ENCODE peak calls at places on chromosomes 1 and 21, in four cellular contexts. D is Peyer's patch, X is BE2C, M is thyroid gland. K is an unnamed sample.

GRCh38 chr1:223731076-223731770 is 18.9 kb downstream of the CAPN2 start:
- DNase-seq in D (no peak), X (peak; percentile 82), M (peak; percentile 95), K (no peak)

GRCh38 chr1:241591317-241591716 is 48.9 kb downstream of the CHML start:
- DNase-seq in D (no peak), X (no peak), M (no peak), K (no peak)

GRCh38 chr1:207669469-207670111 is 24.7 kb downstream of the CR1L start:
- DNase-seq in D (no peak), X (no peak), M (no peak), K (no peak)

GRCh38 chr1:180728472-180729106 is 96.8 kb downstream of the XPR1 start:
- DNase-seq in D (no peak), X (no peak), M (no peak), K (no peak)

GRCh38 chr1:200258447-200259375 is 151.1 kb downstream of the ZNF281 start:
- DNase-seq in D (no peak), X (no peak), M (no peak), K (no peak)

GRCh38 chr1:224703702-224704408 is 87.7 kb downstream of the CNIH3 start:
- DNase-seq in D (no peak), X (no peak), M (no peak), K (no peak)

GRCh38 chr21:14982336-14982735 is 82.5 kb downstream of the NRIP1 start:
- DNase-seq in D (no peak), X (no peak), M (no peak), K (no peak)

GRCh38 chr1:107952989-107953388 is 12.0 kb downstream of the VAV3 start:
- DNase-seq in D (no peak), X (no peak), M (no peak), K (no peak)

GRCh38 chr1:244349103-244349531 is 102.6 kb downstream of the ADSS2 start:
- DNase-seq in D (no peak), X (no peak), M (no peak), K (no peak)

GRCh38 chr1:182080955-182081582 is 19.6 kb upstream of the ZNF648 start:
- DNase-seq in D (no peak), X (peak; percentile 37), M (peak; percentile 38), K (peak; percentile 24)

GRCh38 chr1:69700770-69701169 is 133.0 kb downstream of the LRRC7 start:
- DNase-seq in D (no peak), X (peak; percentile 51), M (peak; percentile 26), K (no peak)

GRCh38 chr1:232766224-232766890 is 38.9 kb upstream of the MAP10 start:
- DNase-seq in D (no peak), X (no peak), M (no peak), K (no peak)

GRCh38 chr1:207049974-207050391 is 1.0 kb downstream of the YOD1 start:
- DNase-seq in D (peak; percentile 66), X (peak; percentile 47), M (peak; percentile 60), K (peak; percentile 67)

GRCh38 chr1:160836981-160837557 is 25.6 kb downstream of the CD244 start:
- DNase-seq in D (no peak), X (no peak), M (no peak), K (no peak)

GRCh38 chr1:30763654-30764248 is 6.2 kb upstream of the LAPTM5 start:
- DNase-seq in D (no peak), X (no peak), M (peak; percentile 67), K (peak; percentile 44)

GRCh38 chr21:44755227-44755626 is 43.9 kb upstream of the TSPEAR start:
- DNase-seq in D (no peak), X (no peak), M (no peak), K (no peak)

GRCh38 chr1:81833722-81834121 is 33.0 kb downstream of the ADGRL2 start:
- DNase-seq in D (no peak), X (no peak), M (no peak), K (no peak)

GRCh38 chr1:96598416-96599168 is 123.0 kb upstream of the PTBP2 start:
- DNase-seq in D (no peak), X (no peak), M (no peak), K (no peak)

GRCh38 chr1:7401814-7402547 is 369.1 kb upstream of the VAMP3 start:
- DNase-seq in D (no peak), X (peak; percentile 20), M (no peak), K (peak; percentile 1)

DNA sequence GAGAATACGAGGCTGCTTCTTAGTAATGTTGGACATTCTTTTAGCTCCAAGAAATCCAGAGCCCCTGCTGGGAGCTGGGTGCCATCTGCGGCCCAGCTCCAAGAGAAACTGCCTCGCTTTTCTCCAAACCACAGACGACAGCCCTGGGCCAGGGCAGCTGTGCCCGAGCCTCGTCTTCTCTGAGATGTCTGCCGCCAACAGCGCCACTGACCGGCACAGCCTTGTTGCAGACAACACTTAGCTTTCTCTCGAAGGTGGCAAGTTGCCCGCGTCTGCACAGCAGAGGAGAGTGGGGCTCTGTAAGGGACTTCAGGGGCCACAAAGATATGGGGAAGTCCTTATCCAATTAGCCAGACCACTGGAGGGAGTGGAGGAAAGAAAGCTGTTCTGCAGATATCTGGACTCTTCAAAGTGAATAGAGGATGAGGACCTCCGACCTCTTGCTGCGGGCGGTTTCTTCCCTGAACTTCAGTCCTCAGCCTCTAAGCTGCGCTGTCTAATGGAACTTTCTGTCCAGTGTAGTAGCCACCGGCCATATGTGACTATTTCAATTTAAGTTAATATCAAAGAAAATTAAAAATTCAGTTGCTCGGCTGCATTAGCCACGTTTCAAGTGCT is 63.9 kb upstream of the DISP3 start:
- DNase-seq in D (no peak), X (no peak), M (no peak), K (no peak)
- TF ChIP-seq CTCF in D (no peak), X (no peak), M (no peak), K (no peak)

GRCh38 chr1:168045311-168045710 is 91.4 kb downstream of the GPR161 start:
- DNase-seq in D (no peak), X (no peak), M (no peak), K (no peak)
- H3K9me3 ChIP-seq in D (no peaks in the 10 kb centered on the region), X (no peaks in the 10 kb centered on the region), M (no peaks in the 10 kb centered on the region), K (no peaks in the 10 kb centered on the region)

GRCh38 chr1:231206856-231207255 is 34.2 kb upstream of the GNPAT start:
- DNase-seq in D (no peak), X (peak; percentile 25), M (no peak), K (no peak)

GRCh38 chr1:231210126-231210525 is 30.9 kb upstream of the GNPAT start:
- DNase-seq in D (no peak), X (no peak), M (no peak), K (no peak)

GRCh38 chr1:231209531-231209930 is 31.5 kb upstream of the GNPAT start:
- DNase-seq in D (no peak), X (no peak), M (no peak), K (no peak)

GRCh38 chr1:231211005-231211857 is 29.8 kb upstream of the GNPAT start:
- DNase-seq in D (peak; percentile 92), X (peak; percentile 89), M (peak; percentile 83), K (peak; percentile 63)

GRCh38 chr1:231208980-231209379 is 32.0 kb upstream of the GNPAT start:
- DNase-seq in D (no peak), X (no peak), M (no peak), K (no peak)
- H3K36me3 ChIP-seq in D (no peaks in the 10 kb centered on the region), X (no peaks in the 10 kb centered on the region), M (no peaks in the 10 kb centered on the region), K (no peaks in the 10 kb centered on the region)

GRCh38 chr1:90809093-90809492 is 92.0 kb upstream of the BARHL2 start:
- DNase-seq in D (no peak), X (no peak), M (no peak), K (no peak)

GRCh38 chr1:90807329-90807728 is 90.2 kb upstream of the BARHL2 start:
- DNase-seq in D (no peak), X (no peak), M (no peak), K (no peak)

GRCh38 chr1:90810681-90811080 is 93.6 kb upstream of the BARHL2 start:
- DNase-seq in D (no peak), X (no peak), M (no peak), K (no peak)

GRCh38 chr1:90810006-90810405 is 92.9 kb upstream of the BARHL2 start:
- DNase-seq in D (no peak), X (no peak), M (no peak), K (no peak)
- TF ChIP-seq CTCF in D (no peak), X (no peak), M (no peak), K (no peak)

GRCh38 chr1:42506576-42506975 is 43.5 kb downstream of the CCDC30 start:
- DNase-seq in D (no peak), X (no peak), M (no peak), K (no peak)

DNA sequence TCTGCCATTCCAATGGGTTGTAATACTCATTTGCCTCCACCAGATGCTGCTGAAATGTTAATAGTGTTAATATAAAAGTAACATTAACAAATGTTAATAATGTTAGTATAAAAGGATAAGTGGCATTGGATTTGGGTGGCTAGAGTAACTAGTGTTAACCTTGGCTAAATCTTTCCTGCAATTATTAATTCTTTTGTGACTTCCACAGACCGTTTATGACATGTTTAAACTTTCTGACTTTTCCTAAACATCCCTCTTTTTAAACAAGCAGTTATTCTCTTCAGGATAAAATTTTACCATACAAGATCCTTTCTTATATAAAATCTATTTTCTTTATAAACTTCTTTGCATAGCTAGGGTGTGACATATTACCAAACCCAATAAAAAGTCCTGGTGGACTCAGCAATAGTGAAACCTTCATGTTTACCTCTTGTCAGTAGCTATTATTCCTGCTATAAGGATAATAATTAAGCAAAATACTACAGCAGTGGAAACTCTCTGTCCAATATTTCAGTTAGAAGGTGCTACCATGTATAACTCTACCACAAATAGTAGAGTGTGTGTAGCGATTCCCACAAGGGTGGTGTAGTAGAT is 41.5 kb downstream of the CCDC30 start:
- DNase-seq in D (no peak), X (no peak), M (no peak), K (no peak)
- H3K9me3 ChIP-seq in D (peaks cover 4% of the 10 kb centered on the region), X (no peaks in the 10 kb centered on the region), M (no peaks in the 10 kb centered on the region), K (no peaks in the 10 kb centered on the region)

GRCh38 chr1:17631410-17631809 is 91.9 kb downstream of the ARHGEF10L start:
- DNase-seq in D (no peak), X (no peak), M (no peak), K (no peak)

GRCh38 chr1:17630048-17630830 is 90.7 kb downstream of the ARHGEF10L start:
- DNase-seq in D (peak; percentile 23), X (no peak), M (peak; percentile 19), K (no peak)

GRCh38 chr1:17632106-17632505 is 92.6 kb downstream of the ARHGEF10L start:
- DNase-seq in D (no peak), X (no peak), M (no peak), K (no peak)

GRCh38 chr1:17627239-17628052 is 87.9 kb downstream of the ARHGEF10L start:
- DNase-seq in D (no peak), X (no peak), M (no peak), K (no peak)

DNA sequence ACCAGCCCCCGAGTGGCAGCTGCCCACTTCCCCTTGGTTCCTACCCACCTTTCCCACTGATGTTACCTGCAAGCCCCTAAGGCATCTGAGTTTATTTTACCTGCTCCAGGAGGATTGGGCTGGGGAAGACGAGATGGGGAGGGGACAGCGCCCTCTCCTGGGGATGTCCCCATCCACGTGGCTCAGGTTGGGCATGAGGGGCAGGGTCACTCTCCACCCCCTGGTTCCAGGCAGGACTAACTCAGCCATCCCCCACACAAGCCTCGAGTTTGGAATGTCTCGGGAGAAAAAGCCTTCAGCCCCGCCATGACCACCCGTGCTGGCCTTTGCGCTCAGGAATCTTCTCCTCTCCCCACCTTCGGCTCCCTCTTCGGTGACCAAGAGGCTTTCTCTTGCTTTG is 90.0 kb downstream of the ARHGEF10L start:
- DNase-seq in D (no peak), X (no peak), M (no peak), K (no peak)
- H3K36me3 ChIP-seq in D (peaks cover 98% of the 10 kb centered on the region), X (no peaks in the 10 kb centered on the region), M (peaks cover 24% of the 10 kb centered on the region), K (no peaks in the 10 kb centered on the region)

DNA sequence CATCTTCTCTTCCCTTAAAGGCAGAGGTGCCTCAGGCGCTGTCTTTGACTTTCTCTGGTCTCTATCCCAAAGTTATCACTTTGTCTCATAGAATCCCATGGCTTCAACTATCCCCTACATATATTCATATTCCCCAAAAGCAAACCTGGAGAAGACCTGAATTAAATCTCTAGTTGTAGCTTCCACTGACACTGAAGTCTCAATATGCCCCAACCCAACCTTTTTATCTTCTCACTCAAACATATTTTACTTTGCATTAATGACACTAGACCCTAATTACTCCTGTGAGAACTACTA is 354.5 kb upstream of the DUSP10 start:
- DNase-seq in D (no peak), X (no peak), M (no peak), K (no peak)
- TF ChIP-seq CTCF in D (no peak), X (no peak), M (peak; percentile 6), K (no peak)

K was measured in prostate gland.